ENCODE peak calls at places on chromosomes 16 and 17, in four cellular contexts. One of them, this sample, is unnamed.

GRCh38 chr17:72126575-72127486 is 6.0 kb downstream of the SOX9 start:
- DNase-seq in psoas muscle: no peak
- DNase-seq in breast epithelium: no peak
- DNase-seq in adrenal gland: peak; percentile 38
- DNase-seq in this sample: no peak

GRCh38 chr17:51119415-51120356 is 982 bp downstream of the SPAG9 start:
- DNase-seq in breast epithelium: peak; percentile 52
- DNase-seq in psoas muscle: peak; percentile 75
- DNase-seq in adrenal gland: peak; percentile 53
- DNase-seq in this sample: peak; percentile 41

GRCh38 chr16:2480948-2481347 is 6.0 kb downstream of the TBC1D24 start:
- DNase-seq in psoas muscle: no peak
- DNase-seq in adrenal gland: no peak
- DNase-seq in breast epithelium: no peak
- DNase-seq in this sample: no peak

GRCh38 chr17:4566785-4567184 is 6.4 kb upstream of the GGT6 start:
- DNase-seq in breast epithelium: no peak
- DNase-seq in psoas muscle: peak; percentile 49
- DNase-seq in adrenal gland: peak; percentile 73
- DNase-seq in this sample: no peak

GRCh38 chr17:62307196-62307595 is 73.2 kb upstream of the EFCAB3 start:
- DNase-seq in psoas muscle: no peak
- DNase-seq in breast epithelium: no peak
- DNase-seq in adrenal gland: no peak
- DNase-seq in this sample: no peak

GRCh38 chr17:42166196-42166763 is 11.5 kb upstream of the RAB5C start:
- DNase-seq in psoas muscle: no peak
- DNase-seq in adrenal gland: no peak
- DNase-seq in breast epithelium: no peak
- DNase-seq in this sample: no peak

GRCh38 chr17:10683853-10684252 is 13.5 kb downstream of the SCO1 start:
- DNase-seq in breast epithelium: no peak
- DNase-seq in psoas muscle: no peak
- DNase-seq in adrenal gland: no peak
- DNase-seq in this sample: no peak

GRCh38 chr17:67491009-67491677 is 114.1 kb downstream of the PITPNC1 start:
- DNase-seq in psoas muscle: peak; percentile 97
- DNase-seq in breast epithelium: peak; percentile 47
- DNase-seq in adrenal gland: peak; percentile 99
- DNase-seq in this sample: peak; percentile 92

GRCh38 chr16:23317266-23317661 is 15.2 kb downstream of the SCNN1B start:
- DNase-seq in psoas muscle: no peak
- DNase-seq in adrenal gland: no peak
- DNase-seq in breast epithelium: no peak
- DNase-seq in this sample: no peak

GRCh38 chr17:63483038-63483437 is 6.2 kb downstream of the ACE start:
- DNase-seq in adrenal gland: no peak
- DNase-seq in breast epithelium: no peak
- DNase-seq in psoas muscle: no peak
- DNase-seq in this sample: no peak

GRCh38 chr17:17186051-17186450 is 20.1 kb downstream of the PLD6 start:
- DNase-seq in adrenal gland: peak; percentile 51
- DNase-seq in breast epithelium: peak; percentile 42
- DNase-seq in psoas muscle: no peak
- DNase-seq in this sample: no peak

GRCh38 chr16:2196162-2196980 is at the start of gene CASKIN1:
- DNase-seq in adrenal gland: no peak
- DNase-seq in psoas muscle: no peak
- DNase-seq in breast epithelium: no peak
- DNase-seq in this sample: no peak

GRCh38 chr16:72355561-72355960 is 183.6 kb upstream of the PMFBP1 start:
- DNase-seq in breast epithelium: no peak
- DNase-seq in adrenal gland: no peak
- DNase-seq in psoas muscle: no peak
- DNase-seq in this sample: no peak

GRCh38 chr16:65119905-65120341 is 1.9 kb downstream of the CDH11 start:
- DNase-seq in adrenal gland: no peak
- DNase-seq in psoas muscle: no peak
- DNase-seq in breast epithelium: peak; percentile 26
- DNase-seq in this sample: no peak

GRCh38 chr17:42253173-42253545 is 23.0 kb downstream of the STAT5B start:
- DNase-seq in psoas muscle: no peak
- DNase-seq in breast epithelium: no peak
- DNase-seq in adrenal gland: no peak
- DNase-seq in this sample: no peak

GRCh38 chr17:77322534-77323412 is 182.0 kb downstream of the SEC14L1 start:
- DNase-seq in adrenal gland: peak; percentile 97
- DNase-seq in breast epithelium: peak; percentile 73
- DNase-seq in psoas muscle: peak; percentile 92
- DNase-seq in this sample: peak; percentile 83

GRCh38 chr17:45294506-45294905 is 22.3 kb downstream of the MAP3K14 start:
- DNase-seq in psoas muscle: peak; percentile 45
- DNase-seq in adrenal gland: peak; percentile 81
- DNase-seq in breast epithelium: peak; percentile 77
- DNase-seq in this sample: peak; percentile 20

GRCh38 chr17:82905130-82905529 is 65.3 kb upstream of the ZNF750 start:
- DNase-seq in adrenal gland: no peak
- DNase-seq in psoas muscle: no peak
- DNase-seq in breast epithelium: no peak
- DNase-seq in this sample: no peak

GRCh38 chr17:72121164-72122001 is 563 bp downstream of the SOX9 start:
- DNase-seq in adrenal gland: peak; percentile 49
- DNase-seq in breast epithelium: no peak
- DNase-seq in psoas muscle: peak; percentile 75
- DNase-seq in this sample: peak; percentile 36

GRCh38 chr17:42760652-42761581 is at the start of gene RAMP2:
- DNase-seq in psoas muscle: peak; percentile 67
- DNase-seq in breast epithelium: no peak
- DNase-seq in adrenal gland: peak; percentile 41
- DNase-seq in this sample: peak; percentile 36

GRCh38 chr17:6941989-6942388 is 53.9 kb upstream of the ALOX12 start:
- DNase-seq in breast epithelium: no peak
- DNase-seq in psoas muscle: no peak
- DNase-seq in adrenal gland: no peak
- DNase-seq in this sample: no peak

GRCh38 chr16:72789921-72790320 is 258.0 kb downstream of the ZFHX3 start:
- DNase-seq in psoas muscle: no peak
- DNase-seq in adrenal gland: no peak
- DNase-seq in breast epithelium: no peak
- DNase-seq in this sample: no peak

GRCh38 chr17:72004476-72005331 is 116.1 kb upstream of the SOX9 start:
- DNase-seq in breast epithelium: no peak
- DNase-seq in psoas muscle: no peak
- DNase-seq in adrenal gland: no peak
- DNase-seq in this sample: no peak

GRCh38 chr16:19699472-19699871 is 18.6 kb downstream of the KNOP1 start:
- DNase-seq in adrenal gland: no peak
- DNase-seq in breast epithelium: no peak
- DNase-seq in psoas muscle: no peak
- DNase-seq in this sample: no peak
- H3K27ac ChIP-seq in adrenal gland: peak overlapping the region; percentile 81
- H3K27ac ChIP-seq in breast epithelium: peak overlapping the region; percentile 48
- H3K27ac ChIP-seq in psoas muscle: no peak overlapping the region
- H3K27ac ChIP-seq in this sample: peak overlapping the region; percentile 88

DNA sequence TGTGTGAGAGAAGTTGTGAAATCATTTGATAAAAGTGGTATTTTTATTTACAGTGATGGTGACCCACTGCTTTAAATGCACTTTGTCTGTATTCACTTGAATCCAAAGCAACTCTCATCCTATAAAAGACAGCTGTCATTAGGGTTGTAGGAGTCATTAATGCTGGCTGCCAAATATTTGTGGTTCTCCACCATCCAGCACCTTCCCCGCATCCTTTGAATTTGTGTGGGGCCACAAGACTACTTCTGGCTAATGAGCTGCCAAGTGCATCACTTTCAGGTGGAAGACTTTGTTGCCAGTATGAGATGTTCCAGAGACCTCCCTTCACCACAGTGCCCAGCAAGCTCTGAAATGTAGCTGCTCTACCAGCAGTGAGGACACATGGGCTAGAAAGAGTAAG is 43.4 kb downstream of the CMTM3 start:
- DNase-seq in breast epithelium: no peak
- DNase-seq in psoas muscle: no peak
- DNase-seq in adrenal gland: no peak
- DNase-seq in this sample: no peak
- H3K4me1 ChIP-seq in breast epithelium: peaks cover 4% of the 10 kb centered on the region
- H3K4me1 ChIP-seq in psoas muscle: peaks cover 9% of the 10 kb centered on the region
- H3K4me1 ChIP-seq in adrenal gland: peaks cover 4% of the 10 kb centered on the region
- H3K4me1 ChIP-seq in this sample: peaks cover 13% of the 10 kb centered on the region

DNA sequence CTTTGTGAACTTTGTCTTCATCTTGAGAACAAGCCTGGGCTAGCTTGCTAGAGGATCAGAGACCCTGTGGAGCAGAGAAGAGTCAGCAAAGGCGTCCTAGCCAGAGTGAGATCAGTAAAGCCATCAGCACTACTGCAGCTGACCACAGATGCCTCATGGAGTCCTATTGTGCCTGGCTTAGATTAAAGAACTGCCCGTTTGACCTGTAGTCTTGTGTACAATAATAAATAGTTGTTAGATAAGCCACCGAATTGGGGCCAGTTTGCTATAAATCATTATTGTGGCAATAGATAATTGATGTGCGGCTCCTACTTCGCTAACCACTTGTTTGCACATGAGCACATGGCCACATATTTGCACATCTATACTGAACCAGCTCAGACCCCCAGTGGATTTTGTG is 103.0 kb downstream of the CYLD start:
- DNase-seq in psoas muscle: no peak
- DNase-seq in breast epithelium: no peak
- DNase-seq in adrenal gland: no peak
- DNase-seq in this sample: no peak
- H3K27ac ChIP-seq in psoas muscle: no peak overlapping the region
- H3K27ac ChIP-seq in breast epithelium: no peak overlapping the region
- H3K27ac ChIP-seq in adrenal gland: no peak overlapping the region
- H3K27ac ChIP-seq in this sample: no peak overlapping the region

GRCh38 chr16:11583889-11584565 is 2.7 kb downstream of the LITAF start:
- DNase-seq in psoas muscle: peak; percentile 0
- DNase-seq in breast epithelium: peak; percentile 50
- DNase-seq in adrenal gland: peak; percentile 45
- DNase-seq in this sample: peak; percentile 9
- H3K4me1 ChIP-seq in psoas muscle: peaks cover 10% of the 10 kb centered on the region
- H3K4me1 ChIP-seq in breast epithelium: no peaks in the 10 kb centered on the region
- H3K4me1 ChIP-seq in adrenal gland: peaks cover 39% of the 10 kb centered on the region
- H3K4me1 ChIP-seq in this sample: peaks cover 59% of the 10 kb centered on the region

GRCh38 chr16:12516621-12517309 is 286.9 kb downstream of the CPPED1 start:
- DNase-seq in psoas muscle: no peak
- DNase-seq in adrenal gland: no peak
- DNase-seq in breast epithelium: no peak
- DNase-seq in this sample: no peak

GRCh38 chr16:12519986-12520385 is 283.7 kb downstream of the CPPED1 start:
- DNase-seq in breast epithelium: no peak
- DNase-seq in adrenal gland: no peak
- DNase-seq in psoas muscle: no peak
- DNase-seq in this sample: no peak

GRCh38 chr16:12515771-12516170 is 287.9 kb downstream of the CPPED1 start:
- DNase-seq in breast epithelium: no peak
- DNase-seq in adrenal gland: no peak
- DNase-seq in psoas muscle: no peak
- DNase-seq in this sample: no peak

GRCh38 chr16:12517310-12517694 is 286.4 kb downstream of the CPPED1 start:
- DNase-seq in psoas muscle: no peak
- DNase-seq in adrenal gland: no peak
- DNase-seq in breast epithelium: no peak
- DNase-seq in this sample: no peak

DNA sequence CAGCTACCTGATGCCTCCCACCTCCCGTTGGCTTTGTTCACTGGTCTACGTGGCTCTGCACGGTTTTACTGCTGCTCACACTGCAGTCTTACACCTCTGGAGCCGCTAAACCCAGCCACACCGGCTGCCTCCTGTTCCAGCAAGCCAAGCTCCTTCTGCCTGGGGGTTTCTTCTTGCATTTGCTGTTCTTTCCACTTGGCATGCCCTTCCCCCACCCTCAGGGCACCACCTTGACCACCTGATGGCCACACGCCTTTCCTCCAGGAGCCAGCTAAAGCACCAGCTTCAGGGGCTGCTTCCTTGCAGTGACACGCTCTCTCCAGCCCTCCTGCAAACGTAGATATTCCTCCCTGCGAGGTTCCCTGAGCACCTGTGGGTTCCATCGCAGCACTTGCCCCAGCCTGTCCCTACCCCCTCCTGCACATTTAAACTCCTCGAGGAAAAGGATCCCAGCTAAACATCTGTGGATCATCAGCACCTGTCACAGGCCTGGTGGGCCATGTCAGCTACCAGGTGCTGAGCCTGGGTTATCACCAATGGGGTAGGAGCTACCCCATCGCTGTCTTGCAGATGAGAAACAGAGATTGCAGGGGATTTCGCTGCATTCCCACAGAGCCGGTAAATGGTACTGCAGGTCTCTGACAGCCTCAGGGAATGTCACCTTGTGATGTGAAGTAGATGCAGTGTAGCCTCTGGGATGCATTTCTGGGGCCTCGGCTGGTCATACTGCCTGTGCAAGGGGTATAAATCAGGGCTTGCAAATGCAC is 285.3 kb downstream of the CPPED1 start:
- DNase-seq in breast epithelium: no peak
- DNase-seq in psoas muscle: no peak
- DNase-seq in adrenal gland: no peak
- DNase-seq in this sample: no peak
- H3K27ac ChIP-seq in breast epithelium: no peak overlapping the region
- H3K27ac ChIP-seq in psoas muscle: no peak overlapping the region
- H3K27ac ChIP-seq in adrenal gland: no peak overlapping the region
- H3K27ac ChIP-seq in this sample: no peak overlapping the region

GRCh38 chr16:87580855-87581261 is 21.4 kb upstream of the JPH3 start:
- DNase-seq in breast epithelium: no peak
- DNase-seq in psoas muscle: no peak
- DNase-seq in adrenal gland: no peak
- DNase-seq in this sample: no peak

GRCh38 chr16:87583453-87584131 is 18.7 kb upstream of the JPH3 start:
- DNase-seq in breast epithelium: no peak
- DNase-seq in adrenal gland: peak; percentile 89
- DNase-seq in psoas muscle: no peak
- DNase-seq in this sample: no peak

GRCh38 chr16:87582221-87582965 is 19.9 kb upstream of the JPH3 start:
- DNase-seq in psoas muscle: peak; percentile 73
- DNase-seq in adrenal gland: peak; percentile 74
- DNase-seq in breast epithelium: peak; percentile 25
- DNase-seq in this sample: peak; percentile 69

GRCh38 chr16:87582966-87583325 is 19.4 kb upstream of the JPH3 start:
- DNase-seq in psoas muscle: no peak
- DNase-seq in breast epithelium: no peak
- DNase-seq in adrenal gland: no peak
- DNase-seq in this sample: no peak

DNA sequence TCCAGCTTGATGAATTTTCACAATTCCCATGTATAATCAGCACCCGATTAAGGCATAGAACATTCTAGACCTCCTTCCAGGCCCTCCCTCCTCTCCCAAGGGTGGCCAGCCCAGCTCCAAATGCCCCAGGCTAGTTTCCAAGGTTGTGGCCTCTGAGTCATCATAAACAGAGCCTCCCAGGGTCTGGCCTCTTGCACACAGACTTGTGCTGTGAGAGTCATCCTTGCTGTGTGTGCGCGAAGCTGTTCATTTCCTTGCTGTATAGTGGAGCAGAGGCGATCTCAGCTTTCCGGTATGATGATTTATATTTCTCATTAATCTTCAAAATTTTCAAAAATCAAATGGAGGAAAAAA is 20.5 kb upstream of the JPH3 start:
- DNase-seq in psoas muscle: peak; percentile 80
- DNase-seq in adrenal gland: peak; percentile 89
- DNase-seq in breast epithelium: peak; percentile 56
- DNase-seq in this sample: peak; percentile 68
- H3K4me1 ChIP-seq in psoas muscle: peaks cover 5% of the 10 kb centered on the region
- H3K4me1 ChIP-seq in adrenal gland: peaks cover 28% of the 10 kb centered on the region
- H3K4me1 ChIP-seq in breast epithelium: peaks cover 3% of the 10 kb centered on the region
- H3K4me1 ChIP-seq in this sample: peaks cover 19% of the 10 kb centered on the region